ENCODE peak calls at places on chromosomes 7 and 10, in four cellular contexts. J is suprapubic skin, R is uterus, K is OCI-LY7. U is an unnamed sample.

GRCh38 chr10:34526758-34527730 is 288.1 kb downstream of the PARD3 start:
- DNase-seq in K (no peak), R (no peak), J (no peak), U (no peak)

GRCh38 chr7:100157069-100157333 is 1.5 kb downstream of the TRAPPC14 start:
- DNase-seq in J (no peak), K (no peak), R (no peak), U (no peak)

GRCh38 chr10:93319855-93320254 is 162.3 kb downstream of the MYOF start:
- DNase-seq in K (no peak), R (peak; percentile 19), J (no peak), U (no peak)

GRCh38 chr7:18040196-18040595 is 12.6 kb upstream of the PRPS1L1 start:
- DNase-seq in K (no peak), J (no peak), R (no peak), U (no peak)

GRCh38 chr7:657565-658119 is 68.9 kb upstream of the DNAAF5 start:
- DNase-seq in K (no peak), J (no peak), R (no peak), U (no peak)

GRCh38 chr10:43073191-43073590 is 3.7 kb upstream of the RET start:
- DNase-seq in R (no peak), K (no peak), J (no peak), U (no peak)

GRCh38 chr10:16728266-16728665 is 89.0 kb downstream of the RSU1 start:
- DNase-seq in J (no peak), K (no peak), R (no peak), U (no peak)

GRCh38 chr7:91165846-91166230 is 98.4 kb upstream of the FZD1 start:
- DNase-seq in J (no peak), R (no peak), K (no peak), U (no peak)

GRCh38 chr7:105187302-105188169 is 173.5 kb downstream of the KMT2E start:
- DNase-seq in J (no peak), K (no peak), R (no peak), U (no peak)

GRCh38 chr10:128867119-128867518 is 599.9 kb upstream of the MGMT start:
- DNase-seq in K (no peak), J (no peak), R (no peak), U (no peak)

GRCh38 chr10:79487296-79488194 is 24.8 kb upstream of the EIF5AL1 start:
- DNase-seq in J (peak; percentile 73), R (peak; percentile 53), K (peak; percentile 56), U (peak; percentile 71)

GRCh38 chr7:141028767-141029166 is 14.0 kb upstream of the MRPS33 start:
- DNase-seq in R (no peak), K (no peak), J (no peak), U (no peak)

GRCh38 chr10:74929197-74929596 is 102.8 kb downstream of the KAT6B start:
- DNase-seq in R (no peak), K (no peak), J (no peak), U (no peak)

GRCh38 chr10:118324140-118324539 is 18.0 kb downstream of the FAM204A start:
- DNase-seq in R (no peak), J (no peak), K (no peak), U (no peak)

GRCh38 chr10:21919906-21920305 is 83.6 kb downstream of the DNAJC1 start:
- DNase-seq in R (no peak), J (no peak), K (no peak), U (no peak)

GRCh38 chr7:1946025-1946424 is 275.9 kb downstream of the ELFN1 start:
- DNase-seq in J (no peak), K (no peak), R (no peak), U (no peak)

GRCh38 chr10:86671419-86671818 is 3.1 kb downstream of the LDB3 start:
- DNase-seq in R (no peak), J (no peak), K (no peak), U (no peak)

GRCh38 chr7:11300231-11300630 is 326.6 kb downstream of the PHF14 start:
- DNase-seq in J (no peak), K (no peak), R (no peak), U (no peak)

GRCh38 chr7:76089865-76090495 is 42.1 kb downstream of the MDH2 start:
- DNase-seq in R (no peak), K (no peak), J (no peak), U (no peak)

GRCh38 chr10:77906863-77907861 is 19.4 kb downstream of the DLG5 start:
- DNase-seq in J (no peak), R (no peak), K (no peak), U (no peak)

GRCh38 chr10:21518629-21519321 is 6.7 kb downstream of the SKIDA1 start:
- DNase-seq in K (no peak), J (no peak), R (no peak), U (no peak)

GRCh38 chr10:29611796-29612381 is 22.9 kb downstream of the SVIL start:
- DNase-seq in K (no peak), J (no peak), R (no peak), U (no peak)

GRCh38 chr7:5553298-5553877 is 129.8 kb upstream of the TNRC18 start:
- DNase-seq in K (no peak), J (no peak), R (no peak), U (peak; percentile 76)

GRCh38 chr10:68105820-68106219 is 3.5 kb upstream of the MYPN start:
- DNase-seq in J (no peak), R (no peak), K (no peak), U (no peak)

GRCh38 chr7:29764227-29764626 is 42.1 kb upstream of the WIPF3 start:
- DNase-seq in K (no peak), R (no peak), J (no peak), U (no peak)

GRCh38 chr10:77907900-77908717 is 18.4 kb downstream of the DLG5 start:
- DNase-seq in K (peak; percentile 18), J (no peak), R (no peak), U (no peak)

DNA sequence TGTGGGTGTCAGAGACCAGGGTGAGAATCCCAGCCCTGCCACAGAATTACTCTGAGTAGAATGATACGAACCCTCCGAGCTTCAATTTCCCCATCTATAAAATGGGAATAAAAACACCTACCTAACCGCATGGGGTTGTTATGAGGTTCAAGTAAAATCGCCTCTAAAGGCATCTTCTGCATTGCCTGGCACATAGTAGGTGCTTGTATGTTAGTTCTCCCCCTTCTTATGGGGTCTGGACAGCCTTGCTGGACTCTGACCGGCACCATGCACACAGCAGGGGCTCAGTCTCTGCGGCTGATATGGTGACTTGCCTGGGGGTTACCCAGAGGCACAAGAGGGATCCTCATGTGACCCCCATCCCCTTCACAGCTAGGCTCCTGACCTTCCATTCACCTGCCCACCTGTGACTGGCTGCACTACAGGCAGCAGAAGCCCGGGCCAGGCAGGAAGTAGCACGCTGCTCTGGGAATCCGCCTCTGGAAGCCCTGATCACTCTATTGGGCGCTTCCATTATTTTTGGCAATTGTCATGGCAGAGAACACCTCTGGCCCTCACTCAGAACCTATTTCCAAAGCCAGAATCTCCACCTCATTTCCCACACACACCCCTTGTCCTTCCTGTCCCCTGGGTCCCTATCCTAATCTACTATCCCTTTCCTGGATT is 6.0 kb downstream of the SH3PXD2A start:
- DNase-seq in R (no peak), K (no peak), J (no peak), U (no peak)
- H3K4me1 ChIP-seq in R (peaks cover 4% of the 10 kb centered on the region), K (peaks cover 28% of the 10 kb centered on the region), J (peaks cover 76% of the 10 kb centered on the region), U (peaks cover 58% of the 10 kb centered on the region)

GRCh38 chr10:85170026-85170425 is 841.6 kb downstream of the CCSER2 start:
- DNase-seq in K (no peak), J (no peak), R (no peak), U (no peak)

GRCh38 chr10:85177767-85178166 is 849.4 kb downstream of the CCSER2 start:
- DNase-seq in R (no peak), J (no peak), K (no peak), U (no peak)

GRCh38 chr10:85175635-85176034 is 847.2 kb downstream of the CCSER2 start:
- DNase-seq in K (no peak), J (no peak), R (no peak), U (no peak)
- TF ChIP-seq CTCF in K (no peak), J (no peak), R (no peak), U (no peak)

GRCh38 chr7:28686418-28686800 is 271.7 kb downstream of the TRIL start:
- DNase-seq in K (no peak), R (peak; percentile 34), J (no peak), U (no peak)

GRCh38 chr7:28688651-28689050 is 269.5 kb downstream of the TRIL start:
- DNase-seq in R (no peak), K (no peak), J (no peak), U (no peak)

GRCh38 chr7:28685291-28685659 is 272.9 kb downstream of the TRIL start:
- DNase-seq in R (peak; percentile 32), J (peak; percentile 72), K (no peak), U (no peak)

GRCh38 chr7:28685660-28686417 is 272.3 kb downstream of the TRIL start:
- DNase-seq in K (no peak), J (peak; percentile 97), R (peak; percentile 95), U (peak; percentile 82)

GRCh38 chr7:28687631-28688030 is 270.5 kb downstream of the TRIL start:
- DNase-seq in J (no peak), K (no peak), R (no peak), U (no peak)
- H3K4me3 ChIP-seq in J (peak overlapping the region; percentile 51), K (no peak overlapping the region), R (no peak overlapping the region), U (peak overlapping the region; percentile 48)

DNA sequence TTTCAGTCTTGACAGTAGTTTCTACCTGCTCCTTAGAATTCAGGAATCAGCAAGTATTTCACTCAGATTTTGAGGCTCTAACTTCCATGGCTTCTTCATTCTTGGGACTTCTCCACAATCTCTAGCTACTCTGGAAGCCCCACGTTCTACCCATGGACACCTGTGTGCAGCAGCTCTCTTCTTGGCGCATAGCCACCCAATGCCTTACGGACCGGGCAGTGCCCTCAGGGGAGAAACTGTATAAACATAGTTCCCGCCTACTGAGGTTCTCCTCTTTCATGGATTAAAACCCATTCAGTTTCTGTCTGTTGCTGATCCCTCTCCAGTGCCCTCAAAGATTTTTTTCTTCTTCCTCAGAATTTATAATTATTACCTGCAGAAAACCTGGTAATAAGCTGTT is 177.1 kb downstream of the SORCS1 start:
- DNase-seq in J (no peak), R (no peak), K (no peak), U (no peak)
- H3K4me1 ChIP-seq in J (no peaks in the 10 kb centered on the region), R (no peaks in the 10 kb centered on the region), K (no peaks in the 10 kb centered on the region), U (no peaks in the 10 kb centered on the region)

GRCh38 chr10:95987685-95988426 is 55.5 kb upstream of the CCNJ start:
- DNase-seq in R (no peak), J (no peak), K (peak; percentile 55), U (no peak)

GRCh38 chr10:95988702-95989101 is 54.7 kb upstream of the CCNJ start:
- DNase-seq in J (no peak), R (no peak), K (peak; percentile 64), U (no peak)
- TF ChIP-seq CTCF in J (no peak), R (no peak), K (peak; percentile 79), U (no peak)

GRCh38 chr7:80907612-80908011 is 11.2 kb downstream of the SEMA3C start:
- DNase-seq in K (no peak), R (no peak), J (no peak), U (no peak)
- H3K4me3 ChIP-seq in K (no peak overlapping the region), R (no peak overlapping the region), J (no peak overlapping the region), U (no peak overlapping the region)